ENCODE peak calls at places on chromosome 17, in six cellular contexts. N is HCT116, Y is SK-N-SH, Z is GM12878, H is GM23338, P is Panc1. O is an unnamed sample.

GRCh38 chr17:77019955-77020379 is 120.8 kb upstream of the SEC14L1 start:
- DNase-seq in N (no peak), Y (no peak), Z (no peak), H (peak), P (no peak), O (no peak)

GRCh38 chr17:78643326-78643725 is 66.1 kb upstream of the DNAH17 start:
- DNase-seq in N (no peak), Y (no peak), Z (no peak), H (no peak), P (no peak), O (no peak)

GRCh38 chr17:7014261-7014994 is 2.0 kb downstream of the RNASEK start:
- DNase-seq in N (peak), Y (peak), Z (peak), H (peak), P (no peak), O (peak)

GRCh38 chr17:7701681-7702080 is 3.3 kb upstream of the EFNB3 start:
- DNase-seq in N (no peak), Y (no peak), Z (no peak), H (no peak), P (no peak), O (no peak)

GRCh38 chr17:78369791-78370381 is 8.6 kb upstream of the PGS1 start:
- DNase-seq in N (no peak), Y (peak), Z (no peak), H (peak), P (no peak), O (no peak)

GRCh38 chr17:2685696-2686095 is 25.9 kb downstream of the CLUH start:
- DNase-seq in N (no peak), Y (peak), Z (no peak), H (no peak), P (no peak), O (no peak)

GRCh38 chr17:73976676-73977521 is 226.6 kb upstream of the RPL38 start:
- DNase-seq in N (no peak), Y (peak), Z (no peak), H (no peak), P (no peak), O (no peak)

GRCh38 chr17:4895676-4896331 is 3.5 kb upstream of the C17orf107 start:
- DNase-seq in N (no peak), Y (no peak), Z (no peak), H (peak), P (no peak), O (no peak)

GRCh38 chr17:14427914-14428639 is 127.2 kb downstream of the HS3ST3B1 start:
- DNase-seq in N (no peak), Y (no peak), Z (peak), H (no peak), P (no peak), O (no peak)

GRCh38 chr17:7897773-7898172 is 9.2 kb downstream of the CHD3 start:
- DNase-seq in N (no peak), Y (peak), Z (no peak), H (no peak), P (no peak), O (no peak)

GRCh38 chr17:76161619-76162222 is 20.7 kb upstream of the FOXJ1 start:
- DNase-seq in N (no peak), Y (no peak), Z (no peak), H (no peak), P (no peak), O (no peak)

GRCh38 chr17:54180919-54181318 is 358.2 kb downstream of the KIF2B start:
- DNase-seq in N (no peak), Y (no peak), Z (no peak), H (no peak), P (no peak), O (no peak)

GRCh38 chr17:16241906-16242399 is 24.9 kb downstream of the PIGL start:
- DNase-seq in N (no peak), Y (no peak), Z (no peak), H (no peak), P (no peak), O (no peak)

GRCh38 chr17:47950448-47950847 is 7.2 kb downstream of the PRR15L start:
- DNase-seq in N (no peak), Y (no peak), Z (no peak), H (no peak), P (no peak), O (no peak)

GRCh38 chr17:47949197-47949759 is 7.9 kb downstream of the PNPO start:
- DNase-seq in N (peak), Y (peak), Z (peak), H (peak), P (no peak), O (peak)

GRCh38 chr17:47946929-47947397 is 5.6 kb downstream of the PNPO start:
- DNase-seq in N (peak), Y (peak), Z (no peak), H (peak), P (peak), O (peak)

GRCh38 chr17:47949951-47950350 is 7.7 kb downstream of the PRR15L start:
- DNase-seq in N (no peak), Y (no peak), Z (no peak), H (peak), P (no peak), O (no peak)

GRCh38 chr17:47948706-47949196 is 7.4 kb downstream of the PNPO start:
- DNase-seq in N (no peak), Y (no peak), Z (no peak), H (no peak), P (no peak), O (no peak)
- H3K27ac ChIP-seq in N (peak), Y (no peak), Z (no peak), H (no peak), P (peak), O (no peak)

GRCh38 chr17:40530988-40531971 is 29.9 kb upstream of the TNS4 start:
- DNase-seq in N (no peak), Y (no peak), Z (peak), H (no peak), P (no peak), O (no peak)

GRCh38 chr17:40534431-40535189 is 30.7 kb downstream of the CCR7 start:
- DNase-seq in N (no peak), Y (no peak), Z (no peak), H (no peak), P (no peak), O (no peak)

GRCh38 chr17:40533896-40534295 is 31.4 kb downstream of the CCR7 start:
- DNase-seq in N (no peak), Y (no peak), Z (no peak), H (no peak), P (no peak), O (no peak)

GRCh38 chr17:40530531-40530987 is 29.1 kb upstream of the TNS4 start:
- DNase-seq in N (no peak), Y (no peak), Z (no peak), H (no peak), P (no peak), O (no peak)

GRCh38 chr17:40532520-40533253 is 31.3 kb upstream of the TNS4 start:
- DNase-seq in N (no peak), Y (no peak), Z (no peak), H (no peak), P (no peak), O (no peak)
- TF ChIP-seq POLR2AphosphoS5 in N (no peak), Y (no peak), Z (no peak), H (no peak), P (no peak), O (no peak)

GRCh38 chr17:79652999-79653643 is 42.3 kb upstream of the RBFOX3 start:
- DNase-seq in N (no peak), Y (no peak), Z (no peak), H (no peak), P (no peak), O (no peak)

GRCh38 chr17:79651266-79651665 is 40.4 kb upstream of the RBFOX3 start:
- DNase-seq in N (no peak), Y (peak), Z (no peak), H (no peak), P (no peak), O (no peak)

GRCh38 chr17:79650861-79651260 is 40.0 kb upstream of the RBFOX3 start:
- DNase-seq in N (no peak), Y (peak), Z (no peak), H (no peak), P (no peak), O (no peak)

GRCh38 chr17:79650283-79650682 is 39.4 kb upstream of the RBFOX3 start:
- DNase-seq in N (no peak), Y (no peak), Z (no peak), H (no peak), P (no peak), O (no peak)

GRCh38 chr17:79651751-79652150 is 40.9 kb upstream of the RBFOX3 start:
- DNase-seq in N (no peak), Y (peak), Z (no peak), H (no peak), P (no peak), O (no peak)
- TF ChIP-seq REST in N (no peak), Y (no peak), Z (no peak), H (no peak), P (no peak), O (no peak)

GRCh38 chr17:1076982-1077302 is 80.0 kb downstream of the TIMM22 start:
- DNase-seq in N (no peak), Y (no peak), Z (no peak), H (no peak), P (no peak), O (no peak)
- H3K27ac ChIP-seq in N (no peak), Y (no peak), Z (no peak), H (no peak), P (no peak), O (no peak)

GRCh38 chr17:63694229-63694973 is 5.5 kb downstream of the LIMD2 start:
- DNase-seq in N (no peak), Y (peak), Z (no peak), H (peak), P (no peak), O (no peak)
- TF ChIP-seq POLR2AphosphoS5 in N (no peak), Y (peak), Z (no peak), H (no peak), P (no peak), O (no peak)